ENCODE peak calls at places on chromosomes 4 and X, in five cellular contexts. One of them, this sample, is unnamed.

GRCh38 chrX:120560405-120560841 is 339 bp downstream of the CUL4B start:
- DNase-seq in HepG2: peak; percentile 32
- DNase-seq in H1: no peak
- DNase-seq in SK-N-SH: no peak
- DNase-seq in K562: no peak
- DNase-seq in this sample: no peak

GRCh38 chr4:26124753-26125236 is 196.0 kb upstream of the RBPJ start:
- DNase-seq in HepG2: no peak
- DNase-seq in H1: no peak
- DNase-seq in SK-N-SH: no peak
- DNase-seq in K562: no peak
- DNase-seq in this sample: no peak

GRCh38 chr4:68391451-68391850 is 41.6 kb upstream of the YTHDC1 start:
- DNase-seq in HepG2: no peak
- DNase-seq in H1: no peak
- DNase-seq in SK-N-SH: no peak
- DNase-seq in K562: no peak
- DNase-seq in this sample: no peak

GRCh38 chr4:4693258-4693657 is 151.4 kb upstream of the STX18 start:
- DNase-seq in HepG2: peak; percentile 66
- DNase-seq in H1: no peak
- DNase-seq in SK-N-SH: no peak
- DNase-seq in K562: no peak
- DNase-seq in this sample: no peak

GRCh38 chr4:89939464-89939863 is 44.8 kb downstream of the MMRN1 start:
- DNase-seq in HepG2: no peak
- DNase-seq in H1: no peak
- DNase-seq in SK-N-SH: no peak
- DNase-seq in K562: no peak
- DNase-seq in this sample: no peak

GRCh38 chr4:56976878-56977320 is 507 bp downstream of the NOA1 start:
- DNase-seq in HepG2: peak; percentile 26
- DNase-seq in H1: no peak
- DNase-seq in SK-N-SH: peak; percentile 74
- DNase-seq in K562: peak; percentile 54
- DNase-seq in this sample: no peak

GRCh38 chrX:118356154-118356701 is 10.3 kb downstream of the WDR44 start:
- DNase-seq in HepG2: no peak
- DNase-seq in H1: no peak
- DNase-seq in SK-N-SH: no peak
- DNase-seq in K562: no peak
- DNase-seq in this sample: no peak

GRCh38 chr4:14294611-14295010 is 667.1 kb upstream of the BOD1L1 start:
- DNase-seq in HepG2: no peak
- DNase-seq in H1: no peak
- DNase-seq in SK-N-SH: no peak
- DNase-seq in K562: no peak
- DNase-seq in this sample: no peak

GRCh38 chr4:23899565-23899964 is 9.7 kb upstream of the PPARGC1A start:
- DNase-seq in HepG2: no peak
- DNase-seq in H1: no peak
- DNase-seq in SK-N-SH: no peak
- DNase-seq in K562: no peak
- DNase-seq in this sample: no peak

GRCh38 chr4:36322921-36323354 is 41.5 kb downstream of the DTHD1 start:
- DNase-seq in HepG2: no peak
- DNase-seq in H1: no peak
- DNase-seq in SK-N-SH: no peak
- DNase-seq in K562: no peak
- DNase-seq in this sample: no peak
- H3K4me1 ChIP-seq in HepG2: no peaks in the 10 kb centered on the region
- H3K4me1 ChIP-seq in H1: no peaks in the 10 kb centered on the region
- H3K4me1 ChIP-seq in SK-N-SH: no peaks in the 10 kb centered on the region
- H3K4me1 ChIP-seq in K562: no peaks in the 10 kb centered on the region
- H3K4me1 ChIP-seq in this sample: no peaks in the 10 kb centered on the region

GRCh38 chrX:67546496-67547423 is 2.9 kb downstream of the AR start:
- DNase-seq in HepG2: no peak
- DNase-seq in H1: no peak
- DNase-seq in SK-N-SH: peak; percentile 18
- DNase-seq in K562: no peak
- DNase-seq in this sample: no peak
- TF ChIP-seq YY1 in HepG2: no peak
- TF ChIP-seq YY1 in H1: no peak
- TF ChIP-seq YY1 in SK-N-SH: no peak
- TF ChIP-seq YY1 in K562: no peak
- TF ChIP-seq YY1 in this sample: no peak

GRCh38 chr4:183185018-183185417 is 86.0 kb downstream of the WWC2 start:
- DNase-seq in HepG2: no peak
- DNase-seq in H1: no peak
- DNase-seq in SK-N-SH: no peak
- DNase-seq in K562: no peak
- DNase-seq in this sample: no peak

GRCh38 chr4:183181081-183181480 is 82.0 kb downstream of the WWC2 start:
- DNase-seq in HepG2: no peak
- DNase-seq in H1: no peak
- DNase-seq in SK-N-SH: no peak
- DNase-seq in K562: no peak
- DNase-seq in this sample: no peak

GRCh38 chr4:183180621-183181020 is 81.6 kb downstream of the WWC2 start:
- DNase-seq in HepG2: no peak
- DNase-seq in H1: no peak
- DNase-seq in SK-N-SH: no peak
- DNase-seq in K562: no peak
- DNase-seq in this sample: no peak

GRCh38 chr4:183183906-183184535 is 85.0 kb downstream of the WWC2 start:
- DNase-seq in HepG2: no peak
- DNase-seq in H1: no peak
- DNase-seq in SK-N-SH: no peak
- DNase-seq in K562: no peak
- DNase-seq in this sample: no peak

GRCh38 chr4:183182873-183183725 is 84.0 kb downstream of the WWC2 start:
- DNase-seq in HepG2: peak; percentile 86
- DNase-seq in H1: peak; percentile 89
- DNase-seq in SK-N-SH: no peak
- DNase-seq in K562: no peak
- DNase-seq in this sample: peak; percentile 90
- H3K4me3 ChIP-seq in HepG2: no peak overlapping the region
- H3K4me3 ChIP-seq in H1: peak overlapping the region; percentile 52
- H3K4me3 ChIP-seq in SK-N-SH: no peak overlapping the region
- H3K4me3 ChIP-seq in K562: no peak overlapping the region
- H3K4me3 ChIP-seq in this sample: no peak overlapping the region

DNA sequence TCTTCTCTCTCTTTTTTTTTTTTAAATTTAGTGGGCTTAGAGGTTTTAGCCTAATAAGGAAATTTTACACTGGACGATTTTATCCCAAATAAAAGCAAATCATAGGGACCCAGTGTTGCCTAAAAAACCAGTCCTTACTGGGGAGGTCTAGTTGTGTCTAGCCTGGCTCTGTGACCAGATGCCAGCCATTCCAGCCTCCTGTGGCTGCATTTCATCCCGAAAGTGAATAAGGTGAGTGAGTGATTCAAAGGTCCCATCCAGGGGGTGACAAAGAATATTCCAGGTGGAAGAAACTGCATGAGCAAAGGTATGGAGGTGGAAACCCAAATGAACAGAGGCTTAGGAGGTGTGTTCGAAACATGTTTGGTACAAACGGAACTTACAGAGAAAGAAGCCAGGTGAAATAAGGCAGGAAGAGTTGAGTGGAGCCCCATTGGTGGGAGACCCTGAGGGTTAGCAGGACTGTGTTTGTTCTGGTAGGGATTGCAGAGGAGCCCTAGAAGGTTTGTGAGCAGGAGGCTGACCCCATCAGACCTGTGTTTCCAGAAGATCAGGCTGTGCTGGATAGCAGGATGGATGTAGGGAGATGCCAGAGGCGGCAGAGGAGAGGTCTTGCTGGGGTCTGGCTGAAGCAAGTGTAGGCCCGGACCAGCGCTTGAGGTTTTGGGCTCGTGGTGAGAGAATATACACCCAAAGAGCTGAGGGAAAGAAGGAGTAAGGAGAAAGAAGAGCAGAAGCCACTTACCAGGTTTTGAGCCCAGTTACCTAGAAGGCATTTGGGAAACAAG is 31.6 kb downstream of the PTTG2 start:
- DNase-seq in HepG2: no peak
- DNase-seq in H1: no peak
- DNase-seq in SK-N-SH: no peak
- DNase-seq in K562: no peak
- DNase-seq in this sample: no peak
- H3K4me1 ChIP-seq in HepG2: peaks cover 30% of the 10 kb centered on the region
- H3K4me1 ChIP-seq in H1: peaks cover 39% of the 10 kb centered on the region
- H3K4me1 ChIP-seq in SK-N-SH: peaks cover 2% of the 10 kb centered on the region
- H3K4me1 ChIP-seq in K562: peaks cover 7% of the 10 kb centered on the region
- H3K4me1 ChIP-seq in this sample: peaks cover 5% of the 10 kb centered on the region

GRCh38 chr4:1200425-1201035 is 28.1 kb upstream of the SPON2 start:
- DNase-seq in HepG2: no peak
- DNase-seq in H1: no peak
- DNase-seq in SK-N-SH: peak; percentile 61
- DNase-seq in K562: peak; percentile 41
- DNase-seq in this sample: no peak
- TF ChIP-seq YY1 in HepG2: no peak
- TF ChIP-seq YY1 in H1: no peak
- TF ChIP-seq YY1 in SK-N-SH: no peak
- TF ChIP-seq YY1 in K562: no peak
- TF ChIP-seq YY1 in this sample: no peak